ENCODE peak calls at places on chromosomes 13 and 19, in nine cellular contexts. One of them, this sample, is unnamed.
A peak's percentile ranks its signal among the peaks of the same experiment; 100 is the strongest.

GRCh38 chr19:58117841-58118575 is 20.0 kb upstream of the ZSCAN18 start:
- DNase-seq in progenitor cell of endocrine pancreas: no peak
- DNase-seq in NCI-H2081 treated with DMSO at 0.1 percent for 48 hours: no peak
- DNase-seq in kidney tubule cell: no peak
- DNase-seq in activated naive CD4-positive, alpha-beta T cell treated with anti-CD3 and anti-CD28 coated beads for 36 hours: no peak
- DNase-seq in GM03348: no peak
- DNase-seq in head of caudate nucleus: no peak
- DNase-seq in activated CD4-positive, alpha-beta T cell treated with anti-CD3 and anti-CD28 coated beads, Interleukin-2, amount 50 U/mL, for 24 hours: no peak
- DNase-seq in NCI-H524: no peak
- DNase-seq in this sample: peak; percentile 13

GRCh38 chr13:61255035-61255796 is 160.4 kb downstream of the PCDH20 start:
- DNase-seq in GM03348: no peak
- DNase-seq in head of caudate nucleus: no peak
- DNase-seq in kidney tubule cell: peak; percentile 9
- DNase-seq in activated CD4-positive, alpha-beta T cell treated with anti-CD3 and anti-CD28 coated beads, Interleukin-2, amount 50 U/mL, for 24 hours: no peak
- DNase-seq in progenitor cell of endocrine pancreas: no peak
- DNase-seq in activated naive CD4-positive, alpha-beta T cell treated with anti-CD3 and anti-CD28 coated beads for 36 hours: peak; percentile 5
- DNase-seq in NCI-H2081 treated with DMSO at 0.1 percent for 48 hours: no peak
- DNase-seq in NCI-H524: peak; percentile 17
- DNase-seq in this sample: peak; percentile 5

GRCh38 chr19:3131168-3131567 is 4.7 kb upstream of the GNA15 start:
- DNase-seq in NCI-H524: no peak
- DNase-seq in head of caudate nucleus: no peak
- DNase-seq in activated naive CD4-positive, alpha-beta T cell treated with anti-CD3 and anti-CD28 coated beads for 36 hours: no peak
- DNase-seq in NCI-H2081 treated with DMSO at 0.1 percent for 48 hours: no peak
- DNase-seq in activated CD4-positive, alpha-beta T cell treated with anti-CD3 and anti-CD28 coated beads, Interleukin-2, amount 50 U/mL, for 24 hours: no peak
- DNase-seq in kidney tubule cell: no peak
- DNase-seq in GM03348: no peak
- DNase-seq in progenitor cell of endocrine pancreas: no peak
- DNase-seq in this sample: peak; percentile 42

GRCh38 chr13:36680918-36681317 is 7.1 kb downstream of the SERTM1 start:
- DNase-seq in GM03348: no peak
- DNase-seq in activated naive CD4-positive, alpha-beta T cell treated with anti-CD3 and anti-CD28 coated beads for 36 hours: no peak
- DNase-seq in head of caudate nucleus: no peak
- DNase-seq in NCI-H524: peak; percentile 8
- DNase-seq in activated CD4-positive, alpha-beta T cell treated with anti-CD3 and anti-CD28 coated beads, Interleukin-2, amount 50 U/mL, for 24 hours: no peak
- DNase-seq in kidney tubule cell: no peak
- DNase-seq in NCI-H2081 treated with DMSO at 0.1 percent for 48 hours: no peak
- DNase-seq in progenitor cell of endocrine pancreas: no peak
- DNase-seq in this sample: no peak

GRCh38 chr13:23608704-23609413 is 38.6 kb downstream of the TNFRSF19 start:
- DNase-seq in activated naive CD4-positive, alpha-beta T cell treated with anti-CD3 and anti-CD28 coated beads for 36 hours: no peak
- DNase-seq in NCI-H524: peak; percentile 95
- DNase-seq in activated CD4-positive, alpha-beta T cell treated with anti-CD3 and anti-CD28 coated beads, Interleukin-2, amount 50 U/mL, for 24 hours: no peak
- DNase-seq in GM03348: peak; percentile 70
- DNase-seq in progenitor cell of endocrine pancreas: no peak
- DNase-seq in NCI-H2081 treated with DMSO at 0.1 percent for 48 hours: no peak
- DNase-seq in kidney tubule cell: peak; percentile 68
- DNase-seq in head of caudate nucleus: peak; percentile 29
- DNase-seq in this sample: no peak

GRCh38 chr19:47729468-47729798 is 15.9 kb upstream of the NOP53 start:
- DNase-seq in NCI-H524: no peak
- DNase-seq in GM03348: peak; percentile 83
- DNase-seq in kidney tubule cell: peak; percentile 94
- DNase-seq in activated CD4-positive, alpha-beta T cell treated with anti-CD3 and anti-CD28 coated beads, Interleukin-2, amount 50 U/mL, for 24 hours: no peak
- DNase-seq in progenitor cell of endocrine pancreas: no peak
- DNase-seq in head of caudate nucleus: no peak
- DNase-seq in activated naive CD4-positive, alpha-beta T cell treated with anti-CD3 and anti-CD28 coated beads for 36 hours: peak; percentile 74
- DNase-seq in NCI-H2081 treated with DMSO at 0.1 percent for 48 hours: no peak
- DNase-seq in this sample: peak; percentile 54

GRCh38 chr19:48630289-48631036 is 6.7 kb downstream of the DBP start:
- DNase-seq in progenitor cell of endocrine pancreas: no peak
- DNase-seq in head of caudate nucleus: no peak
- DNase-seq in NCI-H524: no peak
- DNase-seq in activated naive CD4-positive, alpha-beta T cell treated with anti-CD3 and anti-CD28 coated beads for 36 hours: no peak
- DNase-seq in activated CD4-positive, alpha-beta T cell treated with anti-CD3 and anti-CD28 coated beads, Interleukin-2, amount 50 U/mL, for 24 hours: no peak
- DNase-seq in NCI-H2081 treated with DMSO at 0.1 percent for 48 hours: no peak
- DNase-seq in kidney tubule cell: no peak
- DNase-seq in GM03348: no peak
- DNase-seq in this sample: no peak

GRCh38 chr19:37905936-37906867 is at the start of gene WDR87:
- DNase-seq in activated naive CD4-positive, alpha-beta T cell treated with anti-CD3 and anti-CD28 coated beads for 36 hours: peak; percentile 46
- DNase-seq in NCI-H524: peak; percentile 90
- DNase-seq in GM03348: peak; percentile 60
- DNase-seq in kidney tubule cell: peak; percentile 66
- DNase-seq in activated CD4-positive, alpha-beta T cell treated with anti-CD3 and anti-CD28 coated beads, Interleukin-2, amount 50 U/mL, for 24 hours: peak; percentile 22
- DNase-seq in progenitor cell of endocrine pancreas: peak; percentile 71
- DNase-seq in head of caudate nucleus: no peak
- DNase-seq in NCI-H2081 treated with DMSO at 0.1 percent for 48 hours: peak; percentile 28
- DNase-seq in this sample: peak; percentile 61

GRCh38 chr13:76872686-76873085 is 13.5 kb downstream of the KCTD12 start:
- DNase-seq in activated CD4-positive, alpha-beta T cell treated with anti-CD3 and anti-CD28 coated beads, Interleukin-2, amount 50 U/mL, for 24 hours: no peak
- DNase-seq in progenitor cell of endocrine pancreas: no peak
- DNase-seq in activated naive CD4-positive, alpha-beta T cell treated with anti-CD3 and anti-CD28 coated beads for 36 hours: no peak
- DNase-seq in NCI-H524: no peak
- DNase-seq in GM03348: no peak
- DNase-seq in head of caudate nucleus: no peak
- DNase-seq in NCI-H2081 treated with DMSO at 0.1 percent for 48 hours: no peak
- DNase-seq in kidney tubule cell: no peak
- DNase-seq in this sample: no peak

GRCh38 chr19:56159616-56160271 is 16.1 kb upstream of the GALP start:
- DNase-seq in kidney tubule cell: no peak
- DNase-seq in GM03348: no peak
- DNase-seq in NCI-H2081 treated with DMSO at 0.1 percent for 48 hours: no peak
- DNase-seq in progenitor cell of endocrine pancreas: no peak
- DNase-seq in activated naive CD4-positive, alpha-beta T cell treated with anti-CD3 and anti-CD28 coated beads for 36 hours: no peak
- DNase-seq in activated CD4-positive, alpha-beta T cell treated with anti-CD3 and anti-CD28 coated beads, Interleukin-2, amount 50 U/mL, for 24 hours: no peak
- DNase-seq in head of caudate nucleus: no peak
- DNase-seq in NCI-H524: no peak
- DNase-seq in this sample: no peak

GRCh38 chr13:94674609-94675348 is 37.6 kb downstream of the SOX21 start:
- DNase-seq in GM03348: peak; percentile 52
- DNase-seq in NCI-H524: peak; percentile 54
- DNase-seq in NCI-H2081 treated with DMSO at 0.1 percent for 48 hours: no peak
- DNase-seq in progenitor cell of endocrine pancreas: peak; percentile 55
- DNase-seq in head of caudate nucleus: peak; percentile 74
- DNase-seq in kidney tubule cell: peak; percentile 54
- DNase-seq in activated CD4-positive, alpha-beta T cell treated with anti-CD3 and anti-CD28 coated beads, Interleukin-2, amount 50 U/mL, for 24 hours: peak; percentile 39
- DNase-seq in activated naive CD4-positive, alpha-beta T cell treated with anti-CD3 and anti-CD28 coated beads for 36 hours: peak; percentile 80
- DNase-seq in this sample: peak; percentile 81

GRCh38 chr13:23963947-23964346 is 66.6 kb upstream of the C1QTNF9B start:
- DNase-seq in activated naive CD4-positive, alpha-beta T cell treated with anti-CD3 and anti-CD28 coated beads for 36 hours: no peak
- DNase-seq in NCI-H2081 treated with DMSO at 0.1 percent for 48 hours: no peak
- DNase-seq in head of caudate nucleus: no peak
- DNase-seq in GM03348: no peak
- DNase-seq in kidney tubule cell: no peak
- DNase-seq in activated CD4-positive, alpha-beta T cell treated with anti-CD3 and anti-CD28 coated beads, Interleukin-2, amount 50 U/mL, for 24 hours: no peak
- DNase-seq in progenitor cell of endocrine pancreas: no peak
- DNase-seq in NCI-H524: no peak
- DNase-seq in this sample: no peak

GRCh38 chr13:114067381-114067885 is 65.0 kb downstream of the RASA3 start:
- DNase-seq in kidney tubule cell: no peak
- DNase-seq in GM03348: peak; percentile 75
- DNase-seq in NCI-H2081 treated with DMSO at 0.1 percent for 48 hours: no peak
- DNase-seq in progenitor cell of endocrine pancreas: no peak
- DNase-seq in activated CD4-positive, alpha-beta T cell treated with anti-CD3 and anti-CD28 coated beads, Interleukin-2, amount 50 U/mL, for 24 hours: peak; percentile 63
- DNase-seq in head of caudate nucleus: no peak
- DNase-seq in activated naive CD4-positive, alpha-beta T cell treated with anti-CD3 and anti-CD28 coated beads for 36 hours: peak; percentile 64
- DNase-seq in NCI-H524: no peak
- DNase-seq in this sample: peak; percentile 65

GRCh38 chr13:113956571-113956970 is 17.3 kb downstream of the C13orf46 start:
- DNase-seq in kidney tubule cell: no peak
- DNase-seq in NCI-H524: no peak
- DNase-seq in activated naive CD4-positive, alpha-beta T cell treated with anti-CD3 and anti-CD28 coated beads for 36 hours: no peak
- DNase-seq in activated CD4-positive, alpha-beta T cell treated with anti-CD3 and anti-CD28 coated beads, Interleukin-2, amount 50 U/mL, for 24 hours: no peak
- DNase-seq in GM03348: no peak
- DNase-seq in head of caudate nucleus: no peak
- DNase-seq in NCI-H2081 treated with DMSO at 0.1 percent for 48 hours: no peak
- DNase-seq in progenitor cell of endocrine pancreas: no peak
- DNase-seq in this sample: no peak

GRCh38 chr13:73989244-73989843 is 144.9 kb downstream of the KLF12 start:
- DNase-seq in head of caudate nucleus: no peak
- DNase-seq in activated CD4-positive, alpha-beta T cell treated with anti-CD3 and anti-CD28 coated beads, Interleukin-2, amount 50 U/mL, for 24 hours: no peak
- DNase-seq in NCI-H2081 treated with DMSO at 0.1 percent for 48 hours: no peak
- DNase-seq in activated naive CD4-positive, alpha-beta T cell treated with anti-CD3 and anti-CD28 coated beads for 36 hours: no peak
- DNase-seq in progenitor cell of endocrine pancreas: no peak
- DNase-seq in kidney tubule cell: no peak
- DNase-seq in GM03348: no peak
- DNase-seq in NCI-H524: no peak
- DNase-seq in this sample: no peak

GRCh38 chr19:12163841-12164240 is 945 bp downstream of the ZNF136 start:
- DNase-seq in progenitor cell of endocrine pancreas: no peak
- DNase-seq in kidney tubule cell: peak; percentile 36
- DNase-seq in NCI-H2081 treated with DMSO at 0.1 percent for 48 hours: no peak
- DNase-seq in head of caudate nucleus: no peak
- DNase-seq in GM03348: peak; percentile 55
- DNase-seq in activated CD4-positive, alpha-beta T cell treated with anti-CD3 and anti-CD28 coated beads, Interleukin-2, amount 50 U/mL, for 24 hours: no peak
- DNase-seq in activated naive CD4-positive, alpha-beta T cell treated with anti-CD3 and anti-CD28 coated beads for 36 hours: no peak
- DNase-seq in NCI-H524: no peak
- DNase-seq in this sample: no peak

GRCh38 chr13:64347662-64348061 is 2882.5 kb downstream of the PCDH9 start:
- DNase-seq in head of caudate nucleus: no peak
- DNase-seq in NCI-H2081 treated with DMSO at 0.1 percent for 48 hours: no peak
- DNase-seq in kidney tubule cell: no peak
- DNase-seq in activated naive CD4-positive, alpha-beta T cell treated with anti-CD3 and anti-CD28 coated beads for 36 hours: no peak
- DNase-seq in NCI-H524: no peak
- DNase-seq in activated CD4-positive, alpha-beta T cell treated with anti-CD3 and anti-CD28 coated beads, Interleukin-2, amount 50 U/mL, for 24 hours: no peak
- DNase-seq in GM03348: peak; percentile 41
- DNase-seq in progenitor cell of endocrine pancreas: no peak
- DNase-seq in this sample: no peak

GRCh38 chr13:98766120-98766519 is 13.6 kb upstream of the SLC15A1 start:
- DNase-seq in kidney tubule cell: no peak
- DNase-seq in activated CD4-positive, alpha-beta T cell treated with anti-CD3 and anti-CD28 coated beads, Interleukin-2, amount 50 U/mL, for 24 hours: no peak
- DNase-seq in NCI-H2081 treated with DMSO at 0.1 percent for 48 hours: no peak
- DNase-seq in activated naive CD4-positive, alpha-beta T cell treated with anti-CD3 and anti-CD28 coated beads for 36 hours: no peak
- DNase-seq in NCI-H524: peak; percentile 21
- DNase-seq in GM03348: no peak
- DNase-seq in head of caudate nucleus: no peak
- DNase-seq in progenitor cell of endocrine pancreas: no peak
- DNase-seq in this sample: no peak

GRCh38 chr13:51978836-51979556 is 32.3 kb downstream of the ATP7B start:
- DNase-seq in NCI-H2081 treated with DMSO at 0.1 percent for 48 hours: no peak
- DNase-seq in GM03348: no peak
- DNase-seq in head of caudate nucleus: no peak
- DNase-seq in NCI-H524: no peak
- DNase-seq in activated naive CD4-positive, alpha-beta T cell treated with anti-CD3 and anti-CD28 coated beads for 36 hours: no peak
- DNase-seq in kidney tubule cell: no peak
- DNase-seq in progenitor cell of endocrine pancreas: no peak
- DNase-seq in activated CD4-positive, alpha-beta T cell treated with anti-CD3 and anti-CD28 coated beads, Interleukin-2, amount 50 U/mL, for 24 hours: no peak
- DNase-seq in this sample: no peak

GRCh38 chr13:75963318-75963717 is 327.2 kb downstream of the LMO7 start:
- DNase-seq in kidney tubule cell: no peak
- DNase-seq in NCI-H2081 treated with DMSO at 0.1 percent for 48 hours: no peak
- DNase-seq in GM03348: no peak
- DNase-seq in head of caudate nucleus: no peak
- DNase-seq in activated naive CD4-positive, alpha-beta T cell treated with anti-CD3 and anti-CD28 coated beads for 36 hours: no peak
- DNase-seq in NCI-H524: no peak
- DNase-seq in activated CD4-positive, alpha-beta T cell treated with anti-CD3 and anti-CD28 coated beads, Interleukin-2, amount 50 U/mL, for 24 hours: no peak
- DNase-seq in progenitor cell of endocrine pancreas: no peak
- DNase-seq in this sample: no peak

GRCh38 chr13:40187836-40188591 is 478.4 kb downstream of the FOXO1 start:
- DNase-seq in kidney tubule cell: no peak
- DNase-seq in head of caudate nucleus: no peak
- DNase-seq in activated CD4-positive, alpha-beta T cell treated with anti-CD3 and anti-CD28 coated beads, Interleukin-2, amount 50 U/mL, for 24 hours: peak; percentile 37
- DNase-seq in GM03348: peak; percentile 28
- DNase-seq in NCI-H2081 treated with DMSO at 0.1 percent for 48 hours: no peak
- DNase-seq in NCI-H524: no peak
- DNase-seq in progenitor cell of endocrine pancreas: no peak
- DNase-seq in activated naive CD4-positive, alpha-beta T cell treated with anti-CD3 and anti-CD28 coated beads for 36 hours: peak; percentile 73
- DNase-seq in this sample: peak; percentile 72

GRCh38 chr13:64850017-64850416 is 2380.1 kb downstream of the PCDH9 start:
- DNase-seq in NCI-H2081 treated with DMSO at 0.1 percent for 48 hours: no peak
- DNase-seq in GM03348: no peak
- DNase-seq in activated CD4-positive, alpha-beta T cell treated with anti-CD3 and anti-CD28 coated beads, Interleukin-2, amount 50 U/mL, for 24 hours: no peak
- DNase-seq in progenitor cell of endocrine pancreas: no peak
- DNase-seq in activated naive CD4-positive, alpha-beta T cell treated with anti-CD3 and anti-CD28 coated beads for 36 hours: no peak
- DNase-seq in head of caudate nucleus: no peak
- DNase-seq in kidney tubule cell: no peak
- DNase-seq in NCI-H524: no peak
- DNase-seq in this sample: no peak

GRCh38 chr19:29680447-29680846 is 15.2 kb downstream of the PLEKHF1 start:
- DNase-seq in GM03348: no peak
- DNase-seq in kidney tubule cell: no peak
- DNase-seq in head of caudate nucleus: no peak
- DNase-seq in activated naive CD4-positive, alpha-beta T cell treated with anti-CD3 and anti-CD28 coated beads for 36 hours: peak; percentile 95
- DNase-seq in progenitor cell of endocrine pancreas: no peak
- DNase-seq in NCI-H524: no peak
- DNase-seq in activated CD4-positive, alpha-beta T cell treated with anti-CD3 and anti-CD28 coated beads, Interleukin-2, amount 50 U/mL, for 24 hours: peak; percentile 78
- DNase-seq in NCI-H2081 treated with DMSO at 0.1 percent for 48 hours: no peak
- DNase-seq in this sample: peak; percentile 92

GRCh38 chr19:14393303-14393702 is 12.1 kb downstream of the ADGRE5 start:
- DNase-seq in progenitor cell of endocrine pancreas: no peak
- DNase-seq in GM03348: peak; percentile 2
- DNase-seq in NCI-H524: peak; percentile 49
- DNase-seq in kidney tubule cell: no peak
- DNase-seq in NCI-H2081 treated with DMSO at 0.1 percent for 48 hours: no peak
- DNase-seq in activated naive CD4-positive, alpha-beta T cell treated with anti-CD3 and anti-CD28 coated beads for 36 hours: no peak
- DNase-seq in head of caudate nucleus: no peak
- DNase-seq in activated CD4-positive, alpha-beta T cell treated with anti-CD3 and anti-CD28 coated beads, Interleukin-2, amount 50 U/mL, for 24 hours: no peak
- DNase-seq in this sample: no peak

GRCh38 chr19:17861542-17862402 is 2.1 kb downstream of the RPL18A start:
- DNase-seq in NCI-H524: no peak
- DNase-seq in NCI-H2081 treated with DMSO at 0.1 percent for 48 hours: no peak
- DNase-seq in GM03348: no peak
- DNase-seq in activated CD4-positive, alpha-beta T cell treated with anti-CD3 and anti-CD28 coated beads, Interleukin-2, amount 50 U/mL, for 24 hours: no peak
- DNase-seq in activated naive CD4-positive, alpha-beta T cell treated with anti-CD3 and anti-CD28 coated beads for 36 hours: no peak
- DNase-seq in kidney tubule cell: no peak
- DNase-seq in head of caudate nucleus: no peak
- DNase-seq in progenitor cell of endocrine pancreas: no peak
- DNase-seq in this sample: no peak

This sample was measured in activated CD8-positive, alpha-beta T cell treated with anti-CD3 and anti-CD28 coated beads for 36 hours.